ENCODE peak calls at places on chromosomes 2 and 18, in five cellular contexts. D is Karpas-422, G is kidney, P is endothelial cell of umbilical vein, R is OCI-LY7. H is an unnamed sample.

GRCh38 chr2:30385327-30385726 is 61.7 kb upstream of the LCLAT1 start:
- DNase-seq in D (no peak), G (no peak), P (peak), R (no peak), H (no peak)

GRCh38 chr2:233799087-233799665 is 21.0 kb downstream of the MROH2A start:
- DNase-seq in D (no peak), G (peak), P (no peak), R (no peak), H (no peak)

GRCh38 chr2:241507430-241508239 is 749 bp downstream of the STK25 start:
- DNase-seq in D (peak), G (peak), P (peak), R (peak), H (no peak)

GRCh38 chr2:100401268-100401667 is 16.2 kb downstream of the CHST10 start:
- DNase-seq in D (no peak), G (no peak), P (no peak), R (no peak), H (no peak)

GRCh38 chr2:43160778-43161177 is 65.6 kb downstream of the ZFP36L2 start:
- DNase-seq in D (no peak), G (no peak), P (no peak), R (no peak), H (no peak)

GRCh38 chr2:217990389-217990788 is 12.4 kb downstream of the TNS1 start:
- DNase-seq in D (no peak), G (no peak), P (no peak), R (no peak), H (no peak)

GRCh38 chr18:32200766-32201165 is 10.9 kb downstream of the MEP1B start:
- DNase-seq in D (no peak), G (no peak), P (no peak), R (no peak), H (no peak)

GRCh38 chr2:105125428-105125827 is 87.6 kb downstream of the MRPS9 start:
- DNase-seq in D (peak), G (no peak), P (no peak), R (peak), H (no peak)

GRCh38 chr2:63654959-63655358 is 66.2 kb downstream of the MDH1 start:
- DNase-seq in D (no peak), G (no peak), P (no peak), R (no peak), H (no peak)

GRCh38 chr18:62596145-62597005 is 73.5 kb downstream of the ZCCHC2 start:
- DNase-seq in D (no peak), G (no peak), P (no peak), R (no peak), H (no peak)

GRCh38 chr2:157661776-157662175 is 33.1 kb upstream of the ACVR1C start:
- DNase-seq in D (no peak), G (no peak), P (no peak), R (no peak), H (no peak)

GRCh38 chr2:164841719-164842623 is at the start of gene COBLL1:
- DNase-seq in D (peak), G (peak), P (peak), R (peak), H (peak)

GRCh38 chr2:226074391-226074790 is 674.9 kb downstream of the NYAP2 start:
- DNase-seq in D (no peak), G (no peak), P (no peak), R (no peak), H (no peak)

GRCh38 chr2:210956101-210956500 is 399.7 kb downstream of the CPS1 start:
- DNase-seq in D (no peak), G (no peak), P (no peak), R (no peak), H (no peak)

GRCh38 chr2:222518570-222519381 is 94.4 kb downstream of the SGPP2 start:
- DNase-seq in D (no peak), G (no peak), P (no peak), R (no peak), H (peak)

GRCh38 chr18:34976534-34976898 is 64.7 kb upstream of the MAPRE2 start:
- DNase-seq in D (no peak), G (no peak), P (no peak), R (no peak), H (no peak)

GRCh38 chr2:137252934-137253333 is 487.6 kb downstream of the THSD7B start:
- DNase-seq in D (no peak), G (no peak), P (no peak), R (no peak), H (no peak)

GRCh38 chr18:23207191-23207955 is 72.1 kb downstream of the CABLES1 start:
- DNase-seq in D (peak), G (no peak), P (peak), R (peak), H (no peak)

GRCh38 chr2:58939388-58939787 is 698.3 kb upstream of the FANCL start:
- DNase-seq in D (no peak), G (no peak), P (no peak), R (no peak), H (no peak)

GRCh38 chr2:191150121-191150450 is 708 bp downstream of the STAT4 start:
- DNase-seq in D (no peak), G (no peak), P (no peak), R (no peak), H (no peak)

GRCh38 chr2:200090683-200091082 is 135.3 kb downstream of the MAIP1 start:
- DNase-seq in D (no peak), G (no peak), P (no peak), R (no peak), H (no peak)

GRCh38 chr2:165558832-165559231 is 89.3 kb downstream of the CSRNP3 start:
- DNase-seq in D (peak), G (no peak), P (no peak), R (no peak), H (no peak)

GRCh38 chr2:180733330-180733729 is 247.1 kb upstream of the UBE2E3 start:
- DNase-seq in D (no peak), G (no peak), P (no peak), R (no peak), H (no peak)

GRCh38 chr2:152718909-152719645 is 657 bp downstream of the ARL6IP6 start:
- DNase-seq in D (peak), G (peak), P (no peak), R (peak), H (peak)

GRCh38 chr18:38028941-38029340 is 463.3 kb upstream of the CELF4 start:
- DNase-seq in D (no peak), G (no peak), P (no peak), R (no peak), H (no peak)

GRCh38 chr2:1605102-1605501 is 139.2 kb downstream of the PXDN start:
- DNase-seq in D (no peak), G (peak), P (peak), R (no peak), H (no peak)

GRCh38 chr2:229445501-229446294 is 174.6 kb upstream of the PID1 start:
- DNase-seq in D (no peak), G (no peak), P (no peak), R (no peak), H (no peak)

GRCh38 chr2:180406687-180407086 is 399.6 kb upstream of the CWC22 start:
- DNase-seq in D (no peak), G (no peak), P (no peak), R (no peak), H (no peak)

GRCh38 chr18:61887838-61888237 is 5.0 kb downstream of the RNF152 start:
- DNase-seq in D (no peak), G (no peak), P (no peak), R (no peak), H (no peak)

GRCh38 chr18:37403788-37404187 is 161.8 kb downstream of the CELF4 start:
- DNase-seq in D (no peak), G (peak), P (no peak), R (no peak), H (no peak)

GRCh38 chr18:27771571-27771970 is 405.4 kb downstream of the CDH2 start:
- DNase-seq in D (no peak), G (no peak), P (no peak), R (no peak), H (no peak)

GRCh38 chr2:66426250-66427064 is 8.5 kb upstream of the MEIS1 start:
- DNase-seq in D (no peak), G (peak), P (no peak), R (no peak), H (no peak)

GRCh38 chr2:240480834-240481623 is 45.6 kb downstream of the GPC1 start:
- DNase-seq in D (no peak), G (no peak), P (no peak), R (no peak), H (peak)

GRCh38 chr18:69916412-69916811 is 31.3 kb downstream of the CD226 start:
- DNase-seq in D (no peak), G (no peak), P (no peak), R (no peak), H (no peak)

GRCh38 chr2:165839610-165840009 is 45.6 kb upstream of the GALNT3 start:
- DNase-seq in D (no peak), G (no peak), P (no peak), R (no peak), H (no peak)

DNA sequence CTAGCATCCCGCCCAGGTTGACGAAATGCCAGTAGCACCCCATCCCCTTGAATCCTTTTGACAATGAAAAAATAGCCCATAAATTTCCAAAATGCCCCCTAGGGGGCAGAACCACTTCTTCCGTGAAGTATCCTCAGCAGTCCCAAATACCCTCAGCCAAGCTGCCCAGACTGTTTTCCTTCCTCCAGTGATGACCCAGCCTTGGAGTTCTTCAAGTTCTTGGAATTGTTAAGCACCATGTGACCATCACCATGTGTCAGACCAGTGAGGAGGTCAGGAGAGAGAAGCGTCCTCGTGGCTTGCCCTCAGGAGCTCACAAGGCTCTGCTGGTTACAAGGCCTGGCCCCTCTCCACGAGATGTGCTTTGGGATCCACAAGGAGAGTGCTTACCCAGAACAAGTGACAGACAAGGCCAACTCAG is 1.4 kb upstream of the SLC23A3 start:
- DNase-seq in D (peak), G (peak), P (peak), R (peak), H (peak)
- H3K27ac ChIP-seq in D (no peak), G (peak), P (no peak), R (no peak), H (peak)

DNA sequence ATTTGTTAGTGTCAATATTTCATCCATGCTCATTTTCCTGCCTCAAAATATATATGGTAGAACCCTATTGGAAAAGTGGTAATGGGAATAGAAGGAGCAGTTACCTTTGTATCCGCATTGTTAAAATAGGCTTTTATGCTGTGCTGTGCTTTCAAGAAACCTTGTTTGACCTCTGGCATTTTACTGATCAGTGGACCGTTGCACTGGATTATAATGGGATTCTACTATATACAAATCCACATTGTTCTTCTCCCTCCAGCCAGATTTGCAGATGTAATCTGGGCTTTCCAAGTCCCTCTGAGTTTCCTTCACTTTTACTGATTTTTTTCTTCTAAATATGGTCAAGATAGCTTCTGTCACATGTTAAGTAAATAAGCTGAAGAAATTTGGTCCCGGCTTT is 23.3 kb upstream of the FAM237A start:
- DNase-seq in D (no peak), G (no peak), P (no peak), R (no peak), H (no peak)
- H3K27ac ChIP-seq in D (no peak), G (no peak), P (no peak), R (no peak), H (no peak)

GRCh38 chr2:9772035-9772998 is 71.0 kb upstream of the TAF1B start:
- DNase-seq in D (no peak), G (no peak), P (no peak), R (no peak), H (no peak)
- H3K27ac ChIP-seq in D (no peak), G (no peak), P (no peak), R (no peak), H (no peak)

GRCh38 chr2:168524005-168524404 is 67.9 kb downstream of the CERS6 start:
- DNase-seq in D (no peak), G (no peak), P (no peak), R (no peak), H (no peak)

GRCh38 chr2:168519534-168520308 is 63.6 kb downstream of the CERS6 start:
- DNase-seq in D (no peak), G (no peak), P (peak), R (no peak), H (no peak)

GRCh38 chr2:168518555-168519066 is 62.5 kb downstream of the CERS6 start:
- DNase-seq in D (no peak), G (no peak), P (no peak), R (no peak), H (no peak)

GRCh38 chr2:168522446-168522845 is 66.4 kb downstream of the CERS6 start:
- DNase-seq in D (no peak), G (no peak), P (no peak), R (no peak), H (no peak)

DNA sequence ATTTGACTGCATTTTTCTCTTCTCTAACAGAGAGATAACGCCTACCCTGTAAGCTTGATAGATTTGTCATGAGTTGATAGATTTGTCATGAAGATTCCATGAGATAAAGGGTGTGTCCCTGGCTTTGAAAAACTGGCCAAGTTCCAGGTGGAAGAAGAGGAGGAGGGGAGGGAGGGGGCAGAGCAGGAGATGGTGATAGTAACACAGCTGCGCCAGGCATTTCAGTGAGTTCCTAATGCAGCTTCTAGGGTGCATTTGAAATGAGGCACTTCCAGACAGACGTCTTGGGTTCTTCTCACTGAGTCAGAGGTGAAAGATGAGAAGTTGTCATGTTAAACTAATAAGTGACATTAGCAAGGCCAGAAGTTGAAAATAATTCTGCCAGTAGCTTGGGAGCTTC is 65.3 kb downstream of the CERS6 start:
- DNase-seq in D (no peak), G (no peak), P (no peak), R (no peak), H (no peak)
- H3K27ac ChIP-seq in D (no peak), G (no peak), P (no peak), R (no peak), H (peak)

DNA sequence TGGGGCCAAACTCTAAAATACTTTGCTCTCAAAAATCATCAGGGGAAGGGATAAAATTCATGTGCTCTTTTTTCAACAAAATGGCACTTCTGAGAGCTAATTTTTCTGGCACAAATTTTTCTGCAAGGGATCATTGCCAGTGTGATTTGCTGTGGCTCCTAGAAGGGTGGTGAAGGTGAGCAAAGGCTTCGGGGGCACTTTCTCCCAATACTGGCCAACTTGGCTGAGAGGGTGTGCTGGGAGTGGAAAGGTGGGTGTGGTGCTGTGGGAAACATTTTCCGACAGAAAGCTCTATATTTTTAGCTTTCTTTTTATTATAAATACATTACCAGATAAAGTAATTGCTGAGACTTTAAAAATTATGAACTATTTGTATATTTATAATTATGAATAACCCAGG is 419 bp downstream of the SMYD1 start:
- DNase-seq in D (no peak), G (no peak), P (no peak), R (no peak), H (no peak)
- H3K27ac ChIP-seq in D (no peak), G (no peak), P (no peak), R (no peak), H (peak)

GRCh38 chr2:15984367-15985255 is 44.3 kb downstream of the MYCN start:
- DNase-seq in D (no peak), G (no peak), P (no peak), R (no peak), H (no peak)
- H3K27ac ChIP-seq in D (no peak), G (no peak), P (no peak), R (no peak), H (no peak)

DNA sequence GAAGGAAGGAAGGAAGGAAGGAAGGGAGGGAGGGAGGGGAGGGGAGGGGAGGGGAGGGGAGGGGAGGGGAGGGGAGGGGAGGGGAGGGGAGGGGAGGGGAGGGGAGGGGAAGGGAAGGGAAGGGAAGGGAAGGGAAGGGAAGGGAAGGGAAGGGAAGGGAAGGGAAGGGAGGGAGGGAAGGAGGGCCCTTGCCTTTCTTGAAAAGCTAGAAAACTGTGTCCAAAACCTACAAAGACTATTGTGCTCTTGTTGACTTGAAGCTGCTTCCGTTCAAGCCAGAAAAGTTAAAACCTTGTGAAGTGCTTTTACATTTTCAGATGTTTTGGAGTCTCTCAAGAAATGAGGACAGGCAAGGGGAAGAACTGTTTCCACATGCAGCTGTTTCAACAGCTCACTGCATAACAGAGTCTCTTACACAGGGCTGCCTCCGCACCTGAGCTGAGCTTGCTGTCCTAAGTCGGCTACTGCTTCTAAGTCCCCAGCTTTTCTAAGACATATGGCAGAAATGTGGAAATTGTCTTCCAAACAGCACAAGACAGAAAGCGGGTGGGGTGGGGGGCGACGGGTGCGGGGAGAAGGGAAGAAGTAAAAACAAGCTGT is 46.1 kb downstream of the BCL11A start:
- DNase-seq in D (no peak), G (no peak), P (no peak), R (peak), H (no peak)
- H3K27ac ChIP-seq in D (no peak), G (no peak), P (no peak), R (peak), H (no peak)

DNA sequence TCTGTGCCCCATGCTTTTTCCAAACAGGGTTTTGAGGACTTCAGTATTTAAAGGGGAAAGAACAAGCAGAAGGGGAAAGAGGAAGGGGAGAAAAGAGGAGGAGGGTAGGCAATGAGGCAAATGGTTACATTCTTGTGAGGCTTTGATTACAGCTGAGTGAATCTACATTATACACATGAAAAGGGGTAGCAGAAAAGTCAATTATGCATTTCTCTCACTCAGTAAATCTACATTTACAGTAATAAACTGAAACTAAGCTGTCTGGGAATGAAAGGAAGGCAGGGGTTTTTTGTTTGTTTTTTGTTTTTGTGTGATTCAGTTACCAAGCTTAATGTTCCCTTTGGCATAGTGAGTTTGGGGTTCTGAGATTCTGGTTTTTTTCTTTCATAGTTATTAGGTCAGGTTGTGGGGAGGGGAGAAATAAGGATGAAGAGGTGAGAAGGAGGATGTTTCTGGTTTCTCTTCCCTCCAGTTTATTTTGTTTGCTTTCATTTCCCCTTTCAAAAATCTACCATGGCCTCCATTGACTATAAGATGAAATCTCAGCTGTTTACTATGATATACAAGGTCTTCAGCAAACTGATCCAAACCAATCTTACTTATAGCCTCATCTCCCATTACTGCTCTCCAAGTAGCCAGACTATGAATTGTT is 18.7 kb downstream of the C18orf63 start:
- DNase-seq in D (peak), G (no peak), P (no peak), R (peak), H (no peak)
- H3K27ac ChIP-seq in D (no peak), G (no peak), P (no peak), R (no peak), H (no peak)

DNA sequence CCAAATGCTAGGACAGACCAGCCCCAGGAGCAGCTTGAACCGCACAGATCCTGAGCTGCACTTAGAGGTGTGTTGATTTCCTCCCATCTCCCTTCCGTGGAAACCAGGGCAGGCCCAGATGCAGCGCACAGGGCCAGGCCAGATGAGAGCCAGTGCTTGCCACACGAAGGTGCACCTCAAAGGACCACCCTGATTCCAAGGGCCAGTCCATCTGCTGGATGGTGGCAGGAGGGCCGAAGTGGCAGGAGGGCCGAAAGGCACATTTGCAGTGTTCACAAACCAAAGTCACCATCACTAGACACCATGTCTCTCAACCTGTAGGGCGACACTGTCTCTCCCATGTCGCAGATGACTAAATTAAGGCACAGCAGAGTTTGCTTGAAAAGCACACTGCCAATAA is 370.7 kb upstream of the MYT1L start:
- DNase-seq in D (no peak), G (no peak), P (no peak), R (no peak), H (no peak)
- H3K27ac ChIP-seq in D (no peak), G (no peak), P (no peak), R (no peak), H (no peak)

H was measured in lung.